ENCODE peak calls at places on chromosomes 1 and 21, in ten cellular contexts. One of them, this sample, is unnamed.

GRCh38 chr1:59678065-59678808 is 136.5 kb upstream of the HOOK1 start:
- DNase-seq in ovary: no peak
- DNase-seq in Kasumi-1: no peak
- DNase-seq in kidney glomerular epithelial cell: peak
- DNase-seq in mucosa of descending colon: no peak
- DNase-seq in GM10248: no peak
- DNase-seq in sciatic nerve: no peak
- DNase-seq in T1000: no peak
- DNase-seq in activated CD4-positive, alpha-beta T cell treated with anti-CD3 and anti-CD28 coated beads, Interleukin-2, amount 50 U/mL, for 24 hours: no peak
- DNase-seq in HT-29: no peak
- DNase-seq in this sample: no peak

GRCh38 chr1:117860906-117861610 is 68.4 kb downstream of the GDAP2 start:
- DNase-seq in sciatic nerve: no peak
- DNase-seq in mucosa of descending colon: no peak
- DNase-seq in kidney glomerular epithelial cell: no peak
- DNase-seq in activated CD4-positive, alpha-beta T cell treated with anti-CD3 and anti-CD28 coated beads, Interleukin-2, amount 50 U/mL, for 24 hours: no peak
- DNase-seq in Kasumi-1: no peak
- DNase-seq in GM10248: no peak
- DNase-seq in ovary: no peak
- DNase-seq in T1000: no peak
- DNase-seq in HT-29: no peak
- DNase-seq in this sample: no peak

GRCh38 chr1:112515311-112516009 is 6.7 kb downstream of the WNT2B start:
- DNase-seq in mucosa of descending colon: no peak
- DNase-seq in GM10248: no peak
- DNase-seq in activated CD4-positive, alpha-beta T cell treated with anti-CD3 and anti-CD28 coated beads, Interleukin-2, amount 50 U/mL, for 24 hours: no peak
- DNase-seq in T1000: no peak
- DNase-seq in sciatic nerve: no peak
- DNase-seq in Kasumi-1: no peak
- DNase-seq in ovary: no peak
- DNase-seq in HT-29: no peak
- DNase-seq in kidney glomerular epithelial cell: peak
- DNase-seq in this sample: no peak

GRCh38 chr1:204891860-204892259 is 21.2 kb downstream of the NFASC start:
- DNase-seq in ovary: no peak
- DNase-seq in activated CD4-positive, alpha-beta T cell treated with anti-CD3 and anti-CD28 coated beads, Interleukin-2, amount 50 U/mL, for 24 hours: no peak
- DNase-seq in T1000: no peak
- DNase-seq in Kasumi-1: no peak
- DNase-seq in mucosa of descending colon: no peak
- DNase-seq in GM10248: no peak
- DNase-seq in kidney glomerular epithelial cell: no peak
- DNase-seq in sciatic nerve: no peak
- DNase-seq in HT-29: no peak
- DNase-seq in this sample: no peak

GRCh38 chr1:83994111-83994510 is 4.8 kb downstream of the TTLL7 start:
- DNase-seq in mucosa of descending colon: no peak
- DNase-seq in GM10248: no peak
- DNase-seq in activated CD4-positive, alpha-beta T cell treated with anti-CD3 and anti-CD28 coated beads, Interleukin-2, amount 50 U/mL, for 24 hours: no peak
- DNase-seq in ovary: no peak
- DNase-seq in T1000: no peak
- DNase-seq in Kasumi-1: no peak
- DNase-seq in kidney glomerular epithelial cell: no peak
- DNase-seq in HT-29: no peak
- DNase-seq in sciatic nerve: no peak
- DNase-seq in this sample: no peak

GRCh38 chr1:99660496-99660895 is 14.6 kb downstream of the PALMD start:
- DNase-seq in mucosa of descending colon: no peak
- DNase-seq in Kasumi-1: no peak
- DNase-seq in HT-29: no peak
- DNase-seq in kidney glomerular epithelial cell: no peak
- DNase-seq in sciatic nerve: no peak
- DNase-seq in T1000: no peak
- DNase-seq in activated CD4-positive, alpha-beta T cell treated with anti-CD3 and anti-CD28 coated beads, Interleukin-2, amount 50 U/mL, for 24 hours: no peak
- DNase-seq in GM10248: no peak
- DNase-seq in ovary: no peak
- DNase-seq in this sample: no peak

GRCh38 chr1:166844791-166845190 is 5.5 kb downstream of the POGK start:
- DNase-seq in activated CD4-positive, alpha-beta T cell treated with anti-CD3 and anti-CD28 coated beads, Interleukin-2, amount 50 U/mL, for 24 hours: no peak
- DNase-seq in ovary: no peak
- DNase-seq in kidney glomerular epithelial cell: no peak
- DNase-seq in sciatic nerve: no peak
- DNase-seq in GM10248: no peak
- DNase-seq in Kasumi-1: no peak
- DNase-seq in mucosa of descending colon: no peak
- DNase-seq in HT-29: no peak
- DNase-seq in T1000: no peak
- DNase-seq in this sample: no peak

GRCh38 chr1:116298746-116299145 is 74.3 kb upstream of the ATP1A1 start:
- DNase-seq in GM10248: no peak
- DNase-seq in mucosa of descending colon: no peak
- DNase-seq in Kasumi-1: no peak
- DNase-seq in HT-29: no peak
- DNase-seq in kidney glomerular epithelial cell: peak
- DNase-seq in T1000: no peak
- DNase-seq in ovary: no peak
- DNase-seq in activated CD4-positive, alpha-beta T cell treated with anti-CD3 and anti-CD28 coated beads, Interleukin-2, amount 50 U/mL, for 24 hours: no peak
- DNase-seq in sciatic nerve: no peak
- DNase-seq in this sample: no peak

GRCh38 chr1:228048120-228048519 is 34.4 kb upstream of the ARF1 start:
- DNase-seq in kidney glomerular epithelial cell: no peak
- DNase-seq in T1000: no peak
- DNase-seq in ovary: no peak
- DNase-seq in HT-29: no peak
- DNase-seq in mucosa of descending colon: peak
- DNase-seq in Kasumi-1: no peak
- DNase-seq in GM10248: no peak
- DNase-seq in activated CD4-positive, alpha-beta T cell treated with anti-CD3 and anti-CD28 coated beads, Interleukin-2, amount 50 U/mL, for 24 hours: no peak
- DNase-seq in sciatic nerve: no peak
- DNase-seq in this sample: no peak

GRCh38 chr21:41280115-41280919 is 36.3 kb upstream of the FAM3B start:
- DNase-seq in HT-29: no peak
- DNase-seq in sciatic nerve: no peak
- DNase-seq in ovary: no peak
- DNase-seq in Kasumi-1: no peak
- DNase-seq in kidney glomerular epithelial cell: no peak
- DNase-seq in mucosa of descending colon: no peak
- DNase-seq in activated CD4-positive, alpha-beta T cell treated with anti-CD3 and anti-CD28 coated beads, Interleukin-2, amount 50 U/mL, for 24 hours: no peak
- DNase-seq in T1000: no peak
- DNase-seq in GM10248: no peak
- DNase-seq in this sample: no peak

GRCh38 chr1:148434832-148435231 is 48.3 kb downstream of the PPIAL4G start:
- DNase-seq in T1000: no peak
- DNase-seq in Kasumi-1: no peak
- DNase-seq in HT-29: no peak
- DNase-seq in kidney glomerular epithelial cell: no peak
- DNase-seq in activated CD4-positive, alpha-beta T cell treated with anti-CD3 and anti-CD28 coated beads, Interleukin-2, amount 50 U/mL, for 24 hours: no peak
- DNase-seq in sciatic nerve: no peak
- DNase-seq in GM10248: no peak
- DNase-seq in mucosa of descending colon: no peak
- DNase-seq in ovary: no peak
- DNase-seq in this sample: no peak

GRCh38 chr21:44372616-44373015 is 19.2 kb downstream of the TRPM2 start:
- DNase-seq in GM10248: no peak
- DNase-seq in ovary: no peak
- DNase-seq in activated CD4-positive, alpha-beta T cell treated with anti-CD3 and anti-CD28 coated beads, Interleukin-2, amount 50 U/mL, for 24 hours: no peak
- DNase-seq in sciatic nerve: no peak
- DNase-seq in HT-29: no peak
- DNase-seq in kidney glomerular epithelial cell: no peak
- DNase-seq in T1000: no peak
- DNase-seq in Kasumi-1: no peak
- DNase-seq in mucosa of descending colon: no peak
- DNase-seq in this sample: no peak

GRCh38 chr1:205440476-205441317 is 15.1 kb downstream of the BLACAT1 start:
- DNase-seq in Kasumi-1: peak
- DNase-seq in kidney glomerular epithelial cell: peak
- DNase-seq in mucosa of descending colon: peak
- DNase-seq in HT-29: peak
- DNase-seq in GM10248: peak
- DNase-seq in sciatic nerve: peak
- DNase-seq in T1000: no peak
- DNase-seq in ovary: peak
- DNase-seq in activated CD4-positive, alpha-beta T cell treated with anti-CD3 and anti-CD28 coated beads, Interleukin-2, amount 50 U/mL, for 24 hours: peak
- DNase-seq in this sample: peak

GRCh38 chr1:113388621-113389355 is 1.5 kb upstream of the MAGI3 start:
- DNase-seq in mucosa of descending colon: peak
- DNase-seq in GM10248: no peak
- DNase-seq in activated CD4-positive, alpha-beta T cell treated with anti-CD3 and anti-CD28 coated beads, Interleukin-2, amount 50 U/mL, for 24 hours: no peak
- DNase-seq in sciatic nerve: no peak
- DNase-seq in HT-29: peak
- DNase-seq in kidney glomerular epithelial cell: no peak
- DNase-seq in Kasumi-1: no peak
- DNase-seq in ovary: no peak
- DNase-seq in T1000: no peak
- DNase-seq in this sample: peak

GRCh38 chr21:20997308-20997632 is 939 bp upstream of the NCAM2 start:
- DNase-seq in GM10248: no peak
- DNase-seq in mucosa of descending colon: no peak
- DNase-seq in ovary: no peak
- DNase-seq in kidney glomerular epithelial cell: no peak
- DNase-seq in HT-29: no peak
- DNase-seq in T1000: no peak
- DNase-seq in Kasumi-1: no peak
- DNase-seq in sciatic nerve: no peak
- DNase-seq in activated CD4-positive, alpha-beta T cell treated with anti-CD3 and anti-CD28 coated beads, Interleukin-2, amount 50 U/mL, for 24 hours: no peak
- DNase-seq in this sample: peak

GRCh38 chr1:70071597-70071996 is 133.8 kb downstream of the LRRC40 start:
- DNase-seq in GM10248: no peak
- DNase-seq in T1000: no peak
- DNase-seq in HT-29: no peak
- DNase-seq in activated CD4-positive, alpha-beta T cell treated with anti-CD3 and anti-CD28 coated beads, Interleukin-2, amount 50 U/mL, for 24 hours: no peak
- DNase-seq in Kasumi-1: no peak
- DNase-seq in mucosa of descending colon: no peak
- DNase-seq in kidney glomerular epithelial cell: no peak
- DNase-seq in ovary: no peak
- DNase-seq in sciatic nerve: no peak
- DNase-seq in this sample: no peak

GRCh38 chr1:208513799-208514198 is 269.6 kb upstream of the PLXNA2 start:
- DNase-seq in T1000: no peak
- DNase-seq in HT-29: no peak
- DNase-seq in ovary: no peak
- DNase-seq in kidney glomerular epithelial cell: no peak
- DNase-seq in mucosa of descending colon: no peak
- DNase-seq in GM10248: no peak
- DNase-seq in Kasumi-1: no peak
- DNase-seq in activated CD4-positive, alpha-beta T cell treated with anti-CD3 and anti-CD28 coated beads, Interleukin-2, amount 50 U/mL, for 24 hours: no peak
- DNase-seq in sciatic nerve: no peak
- DNase-seq in this sample: no peak

GRCh38 chr1:230500063-230500462 is 73.9 kb upstream of the PGBD5 start:
- DNase-seq in sciatic nerve: no peak
- DNase-seq in Kasumi-1: no peak
- DNase-seq in activated CD4-positive, alpha-beta T cell treated with anti-CD3 and anti-CD28 coated beads, Interleukin-2, amount 50 U/mL, for 24 hours: no peak
- DNase-seq in T1000: no peak
- DNase-seq in kidney glomerular epithelial cell: no peak
- DNase-seq in HT-29: no peak
- DNase-seq in GM10248: no peak
- DNase-seq in ovary: no peak
- DNase-seq in mucosa of descending colon: no peak
- DNase-seq in this sample: no peak

GRCh38 chr1:118992868-118993711 is 4.9 kb upstream of the TBX15 start:
- DNase-seq in HT-29: no peak
- DNase-seq in kidney glomerular epithelial cell: no peak
- DNase-seq in GM10248: no peak
- DNase-seq in mucosa of descending colon: no peak
- DNase-seq in activated CD4-positive, alpha-beta T cell treated with anti-CD3 and anti-CD28 coated beads, Interleukin-2, amount 50 U/mL, for 24 hours: no peak
- DNase-seq in ovary: no peak
- DNase-seq in Kasumi-1: no peak
- DNase-seq in sciatic nerve: no peak
- DNase-seq in T1000: no peak
- DNase-seq in this sample: no peak

GRCh38 chr1:115183711-115184259 is 94.5 kb upstream of the TSPAN2 start:
- DNase-seq in HT-29: no peak
- DNase-seq in GM10248: no peak
- DNase-seq in activated CD4-positive, alpha-beta T cell treated with anti-CD3 and anti-CD28 coated beads, Interleukin-2, amount 50 U/mL, for 24 hours: no peak
- DNase-seq in sciatic nerve: peak
- DNase-seq in mucosa of descending colon: no peak
- DNase-seq in ovary: peak
- DNase-seq in T1000: no peak
- DNase-seq in kidney glomerular epithelial cell: no peak
- DNase-seq in Kasumi-1: no peak
- DNase-seq in this sample: peak

GRCh38 chr1:98920441-98921110 is 84.1 kb downstream of the PLPPR5 start:
- DNase-seq in T1000: no peak
- DNase-seq in HT-29: no peak
- DNase-seq in mucosa of descending colon: no peak
- DNase-seq in sciatic nerve: no peak
- DNase-seq in Kasumi-1: no peak
- DNase-seq in kidney glomerular epithelial cell: peak
- DNase-seq in GM10248: no peak
- DNase-seq in activated CD4-positive, alpha-beta T cell treated with anti-CD3 and anti-CD28 coated beads, Interleukin-2, amount 50 U/mL, for 24 hours: no peak
- DNase-seq in ovary: no peak
- DNase-seq in this sample: no peak

GRCh38 chr1:33120436-33121231 is 39.7 kb downstream of the AZIN2 start:
- DNase-seq in GM10248: no peak
- DNase-seq in Kasumi-1: no peak
- DNase-seq in HT-29: no peak
- DNase-seq in sciatic nerve: no peak
- DNase-seq in activated CD4-positive, alpha-beta T cell treated with anti-CD3 and anti-CD28 coated beads, Interleukin-2, amount 50 U/mL, for 24 hours: no peak
- DNase-seq in T1000: no peak
- DNase-seq in kidney glomerular epithelial cell: peak
- DNase-seq in ovary: no peak
- DNase-seq in mucosa of descending colon: no peak
- DNase-seq in this sample: no peak

GRCh38 chr1:180192172-180192571 is 37.5 kb downstream of the QSOX1 start:
- DNase-seq in mucosa of descending colon: no peak
- DNase-seq in kidney glomerular epithelial cell: no peak
- DNase-seq in GM10248: no peak
- DNase-seq in activated CD4-positive, alpha-beta T cell treated with anti-CD3 and anti-CD28 coated beads, Interleukin-2, amount 50 U/mL, for 24 hours: no peak
- DNase-seq in T1000: no peak
- DNase-seq in Kasumi-1: peak
- DNase-seq in HT-29: no peak
- DNase-seq in ovary: no peak
- DNase-seq in sciatic nerve: no peak
- DNase-seq in this sample: no peak

GRCh38 chr1:205351984-205352713 is 4.6 kb downstream of the KLHDC8A start:
- DNase-seq in T1000: no peak
- DNase-seq in ovary: peak
- DNase-seq in sciatic nerve: no peak
- DNase-seq in GM10248: no peak
- DNase-seq in Kasumi-1: no peak
- DNase-seq in mucosa of descending colon: peak
- DNase-seq in kidney glomerular epithelial cell: no peak
- DNase-seq in activated CD4-positive, alpha-beta T cell treated with anti-CD3 and anti-CD28 coated beads, Interleukin-2, amount 50 U/mL, for 24 hours: no peak
- DNase-seq in HT-29: peak
- DNase-seq in this sample: peak

GRCh38 chr1:47942238-47942629 is 55.0 kb downstream of the TRABD2B start:
- DNase-seq in ovary: no peak
- DNase-seq in kidney glomerular epithelial cell: peak
- DNase-seq in GM10248: no peak
- DNase-seq in mucosa of descending colon: no peak
- DNase-seq in activated CD4-positive, alpha-beta T cell treated with anti-CD3 and anti-CD28 coated beads, Interleukin-2, amount 50 U/mL, for 24 hours: no peak
- DNase-seq in sciatic nerve: no peak
- DNase-seq in HT-29: no peak
- DNase-seq in Kasumi-1: no peak
- DNase-seq in T1000: no peak
- DNase-seq in this sample: no peak

GRCh38 chr1:74161494-74161893 is 36.5 kb downstream of the LRRIQ3 start:
- DNase-seq in ovary: no peak
- DNase-seq in kidney glomerular epithelial cell: no peak
- DNase-seq in Kasumi-1: no peak
- DNase-seq in mucosa of descending colon: no peak
- DNase-seq in T1000: no peak
- DNase-seq in GM10248: no peak
- DNase-seq in activated CD4-positive, alpha-beta T cell treated with anti-CD3 and anti-CD28 coated beads, Interleukin-2, amount 50 U/mL, for 24 hours: no peak
- DNase-seq in HT-29: no peak
- DNase-seq in sciatic nerve: no peak
- DNase-seq in this sample: no peak

GRCh38 chr1:201312298-201312697 is 29.0 kb downstream of the PKP1 start:
- DNase-seq in mucosa of descending colon: no peak
- DNase-seq in sciatic nerve: no peak
- DNase-seq in GM10248: no peak
- DNase-seq in activated CD4-positive, alpha-beta T cell treated with anti-CD3 and anti-CD28 coated beads, Interleukin-2, amount 50 U/mL, for 24 hours: no peak
- DNase-seq in ovary: no peak
- DNase-seq in T1000: no peak
- DNase-seq in kidney glomerular epithelial cell: no peak
- DNase-seq in Kasumi-1: no peak
- DNase-seq in HT-29: no peak
- DNase-seq in this sample: no peak

GRCh38 chr1:169100208-169100882 is 6.1 kb upstream of the ATP1B1 start:
- DNase-seq in activated CD4-positive, alpha-beta T cell treated with anti-CD3 and anti-CD28 coated beads, Interleukin-2, amount 50 U/mL, for 24 hours: no peak
- DNase-seq in mucosa of descending colon: no peak
- DNase-seq in kidney glomerular epithelial cell: no peak
- DNase-seq in ovary: no peak
- DNase-seq in T1000: no peak
- DNase-seq in sciatic nerve: no peak
- DNase-seq in GM10248: no peak
- DNase-seq in HT-29: no peak
- DNase-seq in Kasumi-1: no peak
- DNase-seq in this sample: peak

This sample was measured in body of pancreas.